ENCODE peak calls at places on chromosome 13, in five cellular contexts. L is HepG2, O is K562, N is H1, P is GM12878. F is an unnamed sample.

GRCh38 chr13:97953376-97953970 is at the start of gene IPO5:
- DNase-seq in L (no peak), O (no peak), N (no peak), P (no peak), F (no peak)

GRCh38 chr13:45396548-45397095 is 21.6 kb downstream of the SLC25A30 start:
- DNase-seq in L (no peak), O (no peak), N (no peak), P (no peak), F (no peak)

GRCh38 chr13:77330009-77330471 is 3.1 kb upstream of the MYCBP2 start:
- DNase-seq in L (no peak), O (no peak), N (no peak), P (no peak), F (no peak)

GRCh38 chr13:63463782-63464610 is 2048.3 kb upstream of the PCDH20 start:
- DNase-seq in L (no peak), O (no peak), N (no peak), P (peak; percentile 21), F (no peak)

GRCh38 chr13:76216729-76217128 is 580.6 kb downstream of the LMO7 start:
- DNase-seq in L (no peak), O (no peak), N (no peak), P (no peak), F (no peak)

GRCh38 chr13:113582841-113583631 is 1.5 kb upstream of the TFDP1 start:
- DNase-seq in L (peak; percentile 38), O (no peak), N (peak; percentile 44), P (no peak), F (no peak)

GRCh38 chr13:113162783-113163685 is 4.6 kb downstream of the PROZ start:
- DNase-seq in L (no peak), O (no peak), N (no peak), P (no peak), F (no peak)

GRCh38 chr13:72808917-72809500 is 27.1 kb downstream of the PIBF1 start:
- DNase-seq in L (peak; percentile 9), O (peak; percentile 9), N (no peak), P (no peak), F (peak; percentile 14)

GRCh38 chr13:113350065-113350937 is 13.6 kb downstream of the GRTP1 start:
- DNase-seq in L (peak; percentile 20), O (no peak), N (no peak), P (no peak), F (no peak)

GRCh38 chr13:80783926-80784325 is 443.0 kb upstream of the SPRY2 start:
- DNase-seq in L (no peak), O (no peak), N (no peak), P (no peak), F (no peak)

GRCh38 chr13:44050450-44051063 is 170.9 kb downstream of the LACC1 start:
- DNase-seq in L (peak; percentile 7), O (no peak), N (no peak), P (no peak), F (peak; percentile 33)

DNA sequence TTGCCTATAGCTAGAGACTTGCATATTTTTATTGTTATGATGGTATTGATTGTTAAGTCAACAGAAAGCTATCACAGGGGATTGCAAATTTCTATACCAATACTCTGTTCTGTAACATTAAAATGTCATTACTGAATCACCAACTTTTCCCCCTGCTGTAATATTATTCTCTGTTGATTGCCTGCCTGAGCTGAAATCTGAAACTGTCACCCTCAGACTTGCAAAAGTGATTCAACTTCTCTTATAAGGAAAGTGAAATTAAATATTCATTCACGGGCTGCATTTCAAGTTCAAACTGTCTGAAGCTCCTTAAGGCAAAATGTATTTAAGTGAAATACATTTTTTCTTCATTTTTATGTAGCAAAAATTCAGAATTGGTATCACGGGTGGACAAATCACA is 723.2 kb downstream of the PCDH9 start:
- DNase-seq in L (no peak), O (no peak), N (no peak), P (no peak), F (no peak)
- TF ChIP-seq EP300 in L (no peak), O (no peak), N (no peak), P (no peak), F (no peak)

DNA sequence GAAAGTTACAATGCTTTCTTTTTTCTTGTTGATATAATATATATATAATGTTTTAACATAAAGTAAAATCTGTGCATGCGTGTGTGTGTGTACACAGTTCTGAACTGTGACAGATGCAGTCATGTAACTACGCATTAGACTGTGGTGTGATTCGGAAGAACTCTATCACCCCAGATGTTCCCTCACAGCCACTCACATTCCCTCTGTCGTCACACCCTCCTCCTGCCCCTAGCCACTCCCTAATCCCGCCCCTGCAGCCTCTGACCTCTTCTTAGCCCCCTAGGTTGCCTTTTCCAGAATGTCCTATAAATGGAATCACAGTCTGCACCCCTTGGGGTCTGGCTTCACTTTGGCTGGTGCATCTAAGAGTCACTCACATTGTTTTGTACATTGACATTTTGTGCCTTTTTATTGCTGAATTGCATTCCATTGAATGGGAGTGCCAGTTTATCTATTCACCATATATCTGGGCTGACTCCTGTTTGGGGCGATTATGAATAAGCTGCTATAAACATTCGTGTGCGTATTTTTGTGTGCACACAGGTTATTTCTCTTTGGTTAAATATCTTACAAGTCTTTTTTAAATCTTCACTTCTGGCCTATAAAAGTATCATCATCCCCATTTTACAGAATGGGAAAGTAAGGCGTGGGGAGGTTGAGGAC is 20.4 kb downstream of the DHRS12 start:
- DNase-seq in L (no peak), O (no peak), N (no peak), P (no peak), F (no peak)
- TF ChIP-seq MAX in L (no peak), O (no peak), N (no peak), P (no peak), F (no peak)

DNA sequence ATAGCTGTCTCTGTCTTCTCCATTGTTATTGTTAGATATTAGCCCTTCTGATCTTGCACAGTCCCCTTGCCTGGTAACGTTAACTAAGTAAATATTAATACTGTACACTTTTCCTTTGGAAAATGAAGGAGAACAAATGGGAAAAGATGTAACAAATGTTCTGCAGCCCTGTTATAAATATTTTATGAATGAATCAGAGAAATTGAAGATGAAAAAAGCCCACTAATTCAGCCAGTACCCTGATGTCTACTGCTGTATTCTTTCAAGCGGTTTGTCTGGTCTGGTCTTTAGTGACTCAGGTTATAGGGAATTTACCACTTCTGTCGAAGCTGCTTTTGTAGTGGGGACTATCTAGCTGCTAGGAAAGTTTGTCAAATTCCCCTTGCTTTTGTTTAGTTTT is 121.0 kb downstream of the COG6 start:
- DNase-seq in L (no peak), O (no peak), N (no peak), P (no peak), F (no peak)
- TF ChIP-seq JUND in L (no peak), O (no peak), N (no peak), P (no peak), F (peak; percentile 92)

DNA sequence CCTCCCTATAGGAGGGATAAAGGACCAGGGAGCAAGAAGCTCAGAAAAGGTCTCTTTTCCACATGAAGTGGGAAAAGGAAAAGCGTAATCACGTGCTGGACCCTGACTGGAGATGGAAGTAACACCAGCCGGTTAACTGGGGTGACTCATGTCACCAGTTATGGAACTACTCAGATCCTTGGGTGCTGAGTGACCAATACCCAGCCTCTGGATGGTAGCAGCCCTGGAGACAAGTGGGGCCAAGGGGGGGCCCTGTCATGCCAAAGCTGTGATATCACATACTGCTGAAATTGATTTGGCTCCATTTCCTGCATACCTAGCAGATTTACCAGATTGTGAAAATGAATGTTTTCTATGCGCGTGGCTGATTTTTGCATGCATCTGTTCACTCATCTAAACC is 159.0 kb downstream of the ZIC5 start:
- DNase-seq in L (no peak), O (no peak), N (no peak), P (no peak), F (no peak)
- TF ChIP-seq EP300 in L (no peak), O (no peak), N (no peak), P (no peak), F (no peak)

DNA sequence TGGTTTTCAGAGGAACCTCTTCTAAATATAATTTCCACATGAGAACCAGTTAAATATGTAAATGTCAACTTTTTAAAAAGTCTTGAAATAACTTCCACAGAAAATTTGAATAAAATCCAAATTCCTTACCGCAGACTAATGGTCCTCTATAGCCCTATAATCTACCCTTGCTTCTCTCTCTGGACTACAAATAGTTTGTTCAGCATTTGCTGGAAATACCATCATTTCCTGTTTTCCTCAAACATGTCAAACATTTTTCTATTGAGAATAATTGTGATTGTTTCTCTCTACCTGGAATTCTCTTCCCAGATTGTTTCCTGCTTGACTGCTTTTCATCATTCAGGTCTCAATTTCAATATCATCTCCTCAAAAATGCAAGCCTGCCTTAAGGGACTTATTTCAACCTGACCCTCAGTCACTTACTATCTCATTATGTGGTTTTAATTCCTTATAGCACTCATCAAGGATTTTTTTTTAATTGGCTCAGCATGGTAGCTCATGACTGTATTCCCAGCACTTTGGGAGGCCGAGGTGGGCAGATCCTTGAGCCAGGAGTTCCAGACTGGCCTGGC is 898.9 kb upstream of the MIR17HG start:
- DNase-seq in L (no peak), O (no peak), N (no peak), P (no peak), F (no peak)
- TF ChIP-seq MAX in L (no peak), O (no peak), N (no peak), P (no peak), F (no peak)

DNA sequence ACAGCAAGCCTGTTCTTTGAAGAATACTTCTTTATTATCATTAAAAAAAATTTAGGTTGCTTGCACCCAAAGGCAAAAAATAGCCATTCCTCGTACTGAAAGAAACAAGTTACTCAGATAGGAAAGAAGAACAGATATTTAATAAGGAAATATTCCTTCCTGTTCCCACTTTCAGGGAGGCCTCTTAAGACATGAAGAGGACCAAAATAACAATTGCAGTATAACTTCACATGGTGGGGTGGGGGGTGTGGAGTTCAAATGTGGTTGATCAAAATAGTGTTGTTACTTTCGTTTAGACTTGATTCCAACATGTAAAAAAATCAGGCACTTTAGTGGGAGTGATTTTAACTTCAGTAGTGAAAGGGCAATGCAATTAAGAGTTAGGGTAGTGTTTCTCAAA is 3.6 kb downstream of the RGCC start:
- DNase-seq in L (no peak), O (no peak), N (no peak), P (no peak), F (no peak)
- TF ChIP-seq JUND in L (no peak), O (no peak), N (no peak), P (no peak), F (no peak)